ENCODE peak calls at places on chromosomes 4 and X, in seven cellular contexts. B, X, H, T, W, L and Q are unnamed samples.

GRCh38 chr4:139184129-139184528 is 7.1 kb upstream of the ELF2 start:
- DNase-seq in B (no peak), H (peak), X (no peak), W (no peak), L (peak), T (no peak), Q (no peak)

GRCh38 chr4:14110407-14110806 is 482.9 kb upstream of the BOD1L1 start:
- DNase-seq in B (no peak), L (peak), H (peak), T (no peak), X (no peak), W (no peak), Q (no peak)

GRCh38 chr4:3197366-3198105 is 51.4 kb upstream of the MSANTD1 start:
- DNase-seq in X (no peak), H (no peak), T (no peak), B (no peak), L (no peak), W (no peak), Q (no peak)

GRCh38 chr4:116058129-116058528 is 944.7 kb upstream of the NDST4 start:
- DNase-seq in W (no peak), H (no peak), B (no peak), L (no peak), X (no peak), T (no peak), Q (no peak)

GRCh38 chrX:71910526-71911022 is at the start of gene NHSL2:
- DNase-seq in L (peak), H (no peak), X (peak), W (peak), B (peak), T (peak), Q (peak)

GRCh38 chr4:19645589-19645988 is 606.1 kb upstream of the SLIT2 start:
- DNase-seq in L (no peak), W (no peak), H (no peak), B (no peak), X (no peak), T (no peak), Q (no peak)

GRCh38 chr4:151753056-151753455 is 7.8 kb downstream of the GATB start:
- DNase-seq in H (peak), L (peak), W (no peak), X (no peak), T (no peak), B (no peak), Q (no peak)

GRCh38 chr4:181077416-181077815 is 1165.8 kb upstream of the TENM3 start:
- DNase-seq in H (no peak), L (no peak), B (no peak), X (no peak), W (no peak), T (no peak), Q (no peak)

GRCh38 chr4:72107456-72107855 is 75.7 kb downstream of the NPFFR2 start:
- DNase-seq in L (no peak), X (no peak), W (no peak), B (no peak), T (no peak), H (no peak), Q (no peak)